ENCODE peak calls at places on chromosome 21, in seven cellular contexts. One of them, this sample, is unnamed.

GRCh38 chr21:45954271-45954670 is 27.3 kb upstream of the COL6A1 start:
- DNase-seq in lower lobe of right lung: no peak
- DNase-seq in PC-9: no peak
- DNase-seq in choroid plexus epithelial cell: peak
- DNase-seq in fibroblast of lung: no peak
- DNase-seq in transverse colon: no peak
- DNase-seq in BE2C: peak
- DNase-seq in this sample: peak

GRCh38 chr21:41065539-41065938 is 102.4 kb upstream of the BACE2 start:
- DNase-seq in fibroblast of lung: peak
- DNase-seq in transverse colon: no peak
- DNase-seq in BE2C: no peak
- DNase-seq in choroid plexus epithelial cell: no peak
- DNase-seq in lower lobe of right lung: no peak
- DNase-seq in PC-9: no peak
- DNase-seq in this sample: no peak

GRCh38 chr21:45152265-45152746 is 77.9 kb downstream of the ADARB1 start:
- DNase-seq in lower lobe of right lung: peak
- DNase-seq in BE2C: peak
- DNase-seq in PC-9: no peak
- DNase-seq in choroid plexus epithelial cell: peak
- DNase-seq in transverse colon: peak
- DNase-seq in fibroblast of lung: peak
- DNase-seq in this sample: no peak

GRCh38 chr21:21384977-21385376 is 386.8 kb downstream of the NCAM2 start:
- DNase-seq in lower lobe of right lung: no peak
- DNase-seq in choroid plexus epithelial cell: no peak
- DNase-seq in transverse colon: no peak
- DNase-seq in BE2C: no peak
- DNase-seq in fibroblast of lung: no peak
- DNase-seq in PC-9: no peak
- DNase-seq in this sample: no peak

GRCh38 chr21:45993210-45994085 is 11.9 kb downstream of the COL6A1 start:
- DNase-seq in lower lobe of right lung: peak
- DNase-seq in transverse colon: peak
- DNase-seq in choroid plexus epithelial cell: no peak
- DNase-seq in PC-9: no peak
- DNase-seq in fibroblast of lung: no peak
- DNase-seq in BE2C: peak
- DNase-seq in this sample: peak

GRCh38 chr21:45971487-45972352 is 9.8 kb upstream of the COL6A1 start:
- DNase-seq in choroid plexus epithelial cell: peak
- DNase-seq in BE2C: peak
- DNase-seq in fibroblast of lung: peak
- DNase-seq in PC-9: no peak
- DNase-seq in transverse colon: peak
- DNase-seq in lower lobe of right lung: peak
- DNase-seq in this sample: peak

GRCh38 chr21:45405271-45405818 is 380 bp downstream of the COL18A1 start:
- DNase-seq in fibroblast of lung: peak
- DNase-seq in choroid plexus epithelial cell: peak
- DNase-seq in PC-9: peak
- DNase-seq in lower lobe of right lung: peak
- DNase-seq in BE2C: no peak
- DNase-seq in transverse colon: no peak
- DNase-seq in this sample: peak

GRCh38 chr21:29343517-29343916 is 44.8 kb downstream of the BACH1 start:
- DNase-seq in transverse colon: no peak
- DNase-seq in choroid plexus epithelial cell: peak
- DNase-seq in lower lobe of right lung: no peak
- DNase-seq in PC-9: no peak
- DNase-seq in BE2C: no peak
- DNase-seq in fibroblast of lung: peak
- DNase-seq in this sample: peak

GRCh38 chr21:30710499-30710898 is 8.1 kb downstream of the KRTAP21-3 start:
- DNase-seq in PC-9: no peak
- DNase-seq in transverse colon: no peak
- DNase-seq in lower lobe of right lung: no peak
- DNase-seq in fibroblast of lung: no peak
- DNase-seq in choroid plexus epithelial cell: no peak
- DNase-seq in BE2C: no peak
- DNase-seq in this sample: no peak

GRCh38 chr21:29827236-29827635 is 112.6 kb downstream of the GRIK1 start:
- DNase-seq in lower lobe of right lung: no peak
- DNase-seq in choroid plexus epithelial cell: peak
- DNase-seq in PC-9: no peak
- DNase-seq in fibroblast of lung: no peak
- DNase-seq in BE2C: no peak
- DNase-seq in transverse colon: no peak
- DNase-seq in this sample: peak

GRCh38 chr21:41684381-41685245 is 82.2 kb downstream of the RIPK4 start:
- DNase-seq in PC-9: peak
- DNase-seq in fibroblast of lung: peak
- DNase-seq in lower lobe of right lung: no peak
- DNase-seq in choroid plexus epithelial cell: peak
- DNase-seq in transverse colon: peak
- DNase-seq in BE2C: no peak
- DNase-seq in this sample: peak

GRCh38 chr21:31713973-31714740 is 17.8 kb downstream of the SCAF4 start:
- DNase-seq in BE2C: no peak
- DNase-seq in transverse colon: no peak
- DNase-seq in choroid plexus epithelial cell: peak
- DNase-seq in fibroblast of lung: peak
- DNase-seq in PC-9: no peak
- DNase-seq in lower lobe of right lung: no peak
- DNase-seq in this sample: peak

GRCh38 chr21:41318218-41318617 is 1.6 kb downstream of the FAM3B start:
- DNase-seq in BE2C: no peak
- DNase-seq in lower lobe of right lung: no peak
- DNase-seq in fibroblast of lung: no peak
- DNase-seq in PC-9: no peak
- DNase-seq in choroid plexus epithelial cell: no peak
- DNase-seq in transverse colon: no peak
- DNase-seq in this sample: no peak

GRCh38 chr21:29077651-29078090 is 4.2 kb upstream of the CCT8 start:
- DNase-seq in lower lobe of right lung: no peak
- DNase-seq in choroid plexus epithelial cell: peak
- DNase-seq in fibroblast of lung: peak
- DNase-seq in transverse colon: no peak
- DNase-seq in BE2C: no peak
- DNase-seq in PC-9: no peak
- DNase-seq in this sample: peak

GRCh38 chr21:46326110-46326703 is 2.3 kb downstream of the PCNT start:
- DNase-seq in PC-9: peak
- DNase-seq in lower lobe of right lung: no peak
- DNase-seq in fibroblast of lung: no peak
- DNase-seq in transverse colon: no peak
- DNase-seq in choroid plexus epithelial cell: no peak
- DNase-seq in BE2C: no peak
- DNase-seq in this sample: no peak

DNA sequence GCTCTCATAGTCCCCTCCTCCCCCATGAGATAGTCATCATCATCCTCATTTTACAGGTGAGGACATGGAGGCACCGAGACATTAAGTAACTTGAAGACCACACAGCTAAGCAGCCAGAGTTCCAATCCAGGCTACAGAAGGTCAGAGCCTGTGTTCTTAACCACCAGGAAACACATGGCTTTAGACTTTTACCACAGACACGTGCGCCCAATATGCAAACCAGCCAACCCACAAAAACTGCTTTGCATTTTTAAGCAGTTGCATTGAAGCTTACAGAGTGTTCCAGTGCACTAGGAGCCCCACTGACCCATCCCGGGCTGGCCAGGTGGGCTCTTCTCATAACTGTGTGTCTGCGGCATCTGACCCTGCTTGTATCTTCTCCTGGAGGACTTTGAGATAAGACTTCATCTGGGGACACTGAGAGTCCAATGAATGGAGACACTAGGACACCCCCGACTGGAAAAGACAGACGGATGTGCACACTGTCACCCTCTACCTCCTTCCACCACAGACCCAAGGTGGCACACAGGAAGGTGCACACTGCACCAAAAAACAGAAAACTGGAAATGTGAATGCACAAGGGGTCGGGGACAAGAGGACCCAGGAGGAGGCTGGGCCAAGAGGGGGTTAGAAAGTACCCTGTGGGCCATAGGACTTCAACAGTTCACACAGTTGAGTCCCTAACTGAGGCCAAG is 56.4 kb downstream of the ETS2 start:
- DNase-seq in fibroblast of lung: peak
- DNase-seq in PC-9: no peak
- DNase-seq in lower lobe of right lung: no peak
- DNase-seq in transverse colon: no peak
- DNase-seq in choroid plexus epithelial cell: peak
- DNase-seq in BE2C: no peak
- DNase-seq in this sample: no peak
- H3K4me3 ChIP-seq in fibroblast of lung: no peak
- H3K4me3 ChIP-seq in PC-9: no peak
- H3K4me3 ChIP-seq in lower lobe of right lung: no peak
- H3K4me3 ChIP-seq in transverse colon: no peak
- H3K4me3 ChIP-seq in choroid plexus epithelial cell: no peak
- H3K4me3 ChIP-seq in BE2C: no peak
- H3K4me3 ChIP-seq in this sample: no peak

GRCh38 chr21:16193758-16194606 is 464.2 kb downstream of the USP25 start:
- DNase-seq in transverse colon: peak
- DNase-seq in BE2C: peak
- DNase-seq in fibroblast of lung: peak
- DNase-seq in choroid plexus epithelial cell: peak
- DNase-seq in lower lobe of right lung: peak
- DNase-seq in PC-9: no peak
- DNase-seq in this sample: peak
- TF ChIP-seq CTCF in transverse colon: no peak
- TF ChIP-seq CTCF in BE2C: peak
- TF ChIP-seq CTCF in fibroblast of lung: peak
- TF ChIP-seq CTCF in choroid plexus epithelial cell: peak
- TF ChIP-seq CTCF in lower lobe of right lung: no peak
- TF ChIP-seq CTCF in PC-9: no peak
- TF ChIP-seq CTCF in this sample: peak

DNA sequence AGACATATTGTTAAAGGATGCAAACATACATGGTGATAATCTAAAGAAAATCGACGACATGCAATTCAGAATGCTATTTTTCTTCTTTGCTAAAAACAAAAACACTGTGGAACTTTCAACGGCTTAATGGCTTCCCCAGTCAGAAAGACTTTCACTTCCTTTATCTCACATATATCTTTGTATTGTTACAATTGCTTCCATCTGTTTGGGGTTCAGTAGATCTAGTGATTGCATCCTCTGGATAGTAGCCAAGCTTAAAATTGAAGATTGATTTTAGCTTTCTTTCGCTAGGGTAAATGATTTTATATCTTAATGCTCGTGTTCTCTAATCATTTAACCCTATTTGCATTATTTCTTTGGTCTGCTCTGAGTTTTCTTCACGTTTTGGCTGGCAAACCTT is 31.8 kb upstream of the ADAMTS1 start:
- DNase-seq in transverse colon: no peak
- DNase-seq in PC-9: no peak
- DNase-seq in fibroblast of lung: no peak
- DNase-seq in choroid plexus epithelial cell: no peak
- DNase-seq in BE2C: no peak
- DNase-seq in lower lobe of right lung: no peak
- DNase-seq in this sample: no peak
- H3K4me3 ChIP-seq in transverse colon: no peak
- H3K4me3 ChIP-seq in PC-9: no peak
- H3K4me3 ChIP-seq in fibroblast of lung: no peak
- H3K4me3 ChIP-seq in choroid plexus epithelial cell: no peak
- H3K4me3 ChIP-seq in BE2C: no peak
- H3K4me3 ChIP-seq in lower lobe of right lung: no peak
- H3K4me3 ChIP-seq in this sample: no peak

GRCh38 chr21:43917515-43918384 is 52.7 kb downstream of the AGPAT3 start:
- DNase-seq in fibroblast of lung: no peak
- DNase-seq in transverse colon: peak
- DNase-seq in BE2C: no peak
- DNase-seq in choroid plexus epithelial cell: no peak
- DNase-seq in lower lobe of right lung: peak
- DNase-seq in PC-9: no peak
- DNase-seq in this sample: no peak
- TF ChIP-seq CTCF in fibroblast of lung: no peak
- TF ChIP-seq CTCF in transverse colon: no peak
- TF ChIP-seq CTCF in BE2C: peak
- TF ChIP-seq CTCF in choroid plexus epithelial cell: peak
- TF ChIP-seq CTCF in lower lobe of right lung: no peak
- TF ChIP-seq CTCF in PC-9: peak
- TF ChIP-seq CTCF in this sample: no peak

GRCh38 chr21:17786219-17787181 is 32.7 kb downstream of the C21orf91 start:
- DNase-seq in BE2C: no peak
- DNase-seq in fibroblast of lung: no peak
- DNase-seq in choroid plexus epithelial cell: no peak
- DNase-seq in transverse colon: no peak
- DNase-seq in lower lobe of right lung: peak
- DNase-seq in PC-9: no peak
- DNase-seq in this sample: no peak

GRCh38 chr21:17793675-17794123 is 25.5 kb downstream of the C21orf91 start:
- DNase-seq in fibroblast of lung: peak
- DNase-seq in transverse colon: no peak
- DNase-seq in PC-9: no peak
- DNase-seq in lower lobe of right lung: no peak
- DNase-seq in BE2C: peak
- DNase-seq in choroid plexus epithelial cell: peak
- DNase-seq in this sample: peak

GRCh38 chr21:17793271-17793670 is 25.9 kb downstream of the C21orf91 start:
- DNase-seq in BE2C: no peak
- DNase-seq in fibroblast of lung: no peak
- DNase-seq in PC-9: no peak
- DNase-seq in lower lobe of right lung: no peak
- DNase-seq in transverse colon: no peak
- DNase-seq in choroid plexus epithelial cell: no peak
- DNase-seq in this sample: no peak

GRCh38 chr21:17789085-17789484 is 30.1 kb downstream of the C21orf91 start:
- DNase-seq in PC-9: no peak
- DNase-seq in lower lobe of right lung: no peak
- DNase-seq in transverse colon: no peak
- DNase-seq in choroid plexus epithelial cell: no peak
- DNase-seq in fibroblast of lung: no peak
- DNase-seq in BE2C: no peak
- DNase-seq in this sample: no peak

GRCh38 chr21:17789660-17790059 is 29.5 kb downstream of the C21orf91 start:
- DNase-seq in PC-9: no peak
- DNase-seq in lower lobe of right lung: no peak
- DNase-seq in choroid plexus epithelial cell: no peak
- DNase-seq in transverse colon: no peak
- DNase-seq in fibroblast of lung: no peak
- DNase-seq in BE2C: no peak
- DNase-seq in this sample: no peak
- H3K4me3 ChIP-seq in PC-9: no peak
- H3K4me3 ChIP-seq in lower lobe of right lung: no peak
- H3K4me3 ChIP-seq in choroid plexus epithelial cell: no peak
- H3K4me3 ChIP-seq in transverse colon: no peak
- H3K4me3 ChIP-seq in fibroblast of lung: no peak
- H3K4me3 ChIP-seq in BE2C: no peak
- H3K4me3 ChIP-seq in this sample: no peak

GRCh38 chr21:35373998-35374397 is 324.9 kb upstream of the RUNX1 start:
- DNase-seq in lower lobe of right lung: no peak
- DNase-seq in transverse colon: no peak
- DNase-seq in BE2C: no peak
- DNase-seq in fibroblast of lung: no peak
- DNase-seq in choroid plexus epithelial cell: no peak
- DNase-seq in PC-9: no peak
- DNase-seq in this sample: no peak
- TF ChIP-seq CTCF in lower lobe of right lung: no peak
- TF ChIP-seq CTCF in transverse colon: no peak
- TF ChIP-seq CTCF in BE2C: no peak
- TF ChIP-seq CTCF in fibroblast of lung: no peak
- TF ChIP-seq CTCF in choroid plexus epithelial cell: no peak
- TF ChIP-seq CTCF in PC-9: no peak
- TF ChIP-seq CTCF in this sample: no peak

GRCh38 chr21:14064296-14064645 is 146.5 kb downstream of the LIPI start:
- DNase-seq in lower lobe of right lung: no peak
- DNase-seq in PC-9: no peak
- DNase-seq in transverse colon: no peak
- DNase-seq in BE2C: no peak
- DNase-seq in fibroblast of lung: no peak
- DNase-seq in choroid plexus epithelial cell: no peak
- DNase-seq in this sample: no peak
- H3K4me3 ChIP-seq in lower lobe of right lung: no peak
- H3K4me3 ChIP-seq in PC-9: no peak
- H3K4me3 ChIP-seq in transverse colon: no peak
- H3K4me3 ChIP-seq in BE2C: no peak
- H3K4me3 ChIP-seq in fibroblast of lung: no peak
- H3K4me3 ChIP-seq in choroid plexus epithelial cell: no peak
- H3K4me3 ChIP-seq in this sample: no peak